ENCODE peak calls at places on chromosomes 3 and 15, in ten cellular contexts. X is stimulated activated CD4-positive, alpha-beta T cell treated with anti-CD3 and anti-CD28 coated beads, Interleukin-15, amount 100 ng/mL, for 1 hour; Y is posterior vena cava; U is pancreas; H is AG09319; G is T-helper 17 cell; Q is Peyer's patch; C is NAMALWA; T is HFFc6; M is RKO. D is an unnamed sample.

GRCh38 chr3:71726106-71726505 is 904 bp upstream of the EIF4E3 start:
- DNase-seq in X (no peak), Y (no peak), U (no peak), H (no peak), G (peak), Q (peak), C (no peak), T (no peak), M (no peak), D (peak)

GRCh38 chr15:33729648-33730047 is 238.6 kb upstream of the CHRM5 start:
- DNase-seq in X (no peak), Y (no peak), U (no peak), H (no peak), G (no peak), Q (no peak), C (peak), T (no peak), M (peak), D (no peak)

GRCh38 chr3:11713171-11713570 is 69.5 kb upstream of the VGLL4 start:
- DNase-seq in X (no peak), Y (no peak), U (no peak), H (no peak), G (no peak), Q (no peak), C (no peak), T (no peak), M (no peak), D (no peak)

GRCh38 chr3:28915711-28916481 is 365.0 kb upstream of the RBMS3 start:
- DNase-seq in X (no peak), Y (no peak), U (no peak), H (peak), G (no peak), Q (no peak), C (no peak), T (peak), M (peak), D (no peak)

GRCh38 chr3:46981932-46982471 is 2.5 kb downstream of the NBEAL2 start:
- DNase-seq in X (no peak), Y (peak), U (peak), H (no peak), G (no peak), Q (no peak), C (no peak), T (no peak), M (no peak), D (no peak)

GRCh38 chr15:85621096-85621495 is 173.6 kb downstream of the KLHL25 start:
- DNase-seq in X (no peak), Y (no peak), U (no peak), H (no peak), G (no peak), Q (no peak), C (no peak), T (no peak), M (no peak), D (no peak)

GRCh38 chr3:126051741-126052140 is 32.2 kb downstream of the SLC41A3 start:
- DNase-seq in X (no peak), Y (peak), U (no peak), H (no peak), G (no peak), Q (no peak), C (no peak), T (no peak), M (no peak), D (no peak)

GRCh38 chr3:171451915-171452707 is 8.1 kb downstream of the TNIK start:
- DNase-seq in X (no peak), Y (no peak), U (no peak), H (no peak), G (no peak), Q (no peak), C (no peak), T (no peak), M (no peak), D (no peak)

GRCh38 chr3:146823622-146824021 is 218.5 kb upstream of the PLSCR5 start:
- DNase-seq in X (no peak), Y (no peak), U (no peak), H (no peak), G (no peak), Q (no peak), C (no peak), T (no peak), M (no peak), D (no peak)

GRCh38 chr3:122033018-122033417 is 11.0 kb upstream of the ILDR1 start:
- DNase-seq in X (no peak), Y (no peak), U (no peak), H (no peak), G (no peak), Q (no peak), C (no peak), T (no peak), M (no peak), D (no peak)

GRCh38 chr3:138184994-138185393 is 2.1 kb upstream of the ARMC8 start:
- DNase-seq in X (no peak), Y (no peak), U (no peak), H (no peak), G (no peak), Q (no peak), C (no peak), T (peak), M (peak), D (no peak)

GRCh38 chr15:100684591-100684990 is 82.2 kb downstream of the ASB7 start:
- DNase-seq in X (no peak), Y (no peak), U (no peak), H (no peak), G (no peak), Q (no peak), C (no peak), T (no peak), M (no peak), D (no peak)

GRCh38 chr3:107461721-107462120 is 61.0 kb upstream of the BBX start:
- DNase-seq in X (no peak), Y (no peak), U (no peak), H (no peak), G (no peak), Q (no peak), C (no peak), T (no peak), M (no peak), D (no peak)

GRCh38 chr15:47870300-47870955 is 153.1 kb downstream of the SEMA6D start:
- DNase-seq in X (no peak), Y (peak), U (no peak), H (no peak), G (no peak), Q (no peak), C (no peak), T (no peak), M (no peak), D (no peak)

GRCh38 chr3:129611812-129612349 is 5.4 kb upstream of the PLXND1 start:
- DNase-seq in X (no peak), Y (peak), U (no peak), H (no peak), G (no peak), Q (no peak), C (no peak), T (peak), M (no peak), D (no peak)

GRCh38 chr15:33722673-33723015 is 245.7 kb upstream of the CHRM5 start:
- DNase-seq in X (no peak), Y (no peak), U (no peak), H (no peak), G (no peak), Q (no peak), C (no peak), T (no peak), M (no peak), D (no peak)

GRCh38 chr3:139797724-139798343 is 120.1 kb upstream of the NMNAT3 start:
- DNase-seq in X (no peak), Y (no peak), U (peak), H (no peak), G (no peak), Q (no peak), C (peak), T (no peak), M (peak), D (no peak)

GRCh38 chr3:136883967-136884720 is 22.1 kb downstream of the NCK1 start:
- DNase-seq in X (no peak), Y (no peak), U (no peak), H (no peak), G (no peak), Q (no peak), C (peak), T (no peak), M (no peak), D (no peak)

GRCh38 chr3:99656606-99657005 is 18.2 kb downstream of the COL8A1 start:
- DNase-seq in X (no peak), Y (no peak), U (no peak), H (no peak), G (no peak), Q (no peak), C (no peak), T (peak), M (no peak), D (no peak)

GRCh38 chr3:158105124-158105709 is 1.0 kb downstream of the SHOX2 start:
- DNase-seq in X (no peak), Y (no peak), U (peak), H (peak), G (no peak), Q (peak), C (no peak), T (no peak), M (no peak), D (no peak)

GRCh38 chr3:8709801-8710524 is 23.6 kb upstream of the CAV3 start:
- DNase-seq in X (no peak), Y (no peak), U (no peak), H (no peak), G (no peak), Q (no peak), C (no peak), T (no peak), M (no peak), D (no peak)

GRCh38 chr3:175200391-175200790 is 341.3 kb downstream of the NAALADL2 start:
- DNase-seq in X (no peak), Y (no peak), U (no peak), H (no peak), G (no peak), Q (no peak), C (no peak), T (peak), M (no peak), D (no peak)